ENCODE peak calls at places on chromosomes 3 and 15, in five cellular contexts. F, S, H, C and G are unnamed samples.

GRCh38 chr15:98599911-98600685 is 48.2 kb upstream of the IGF1R start:
- DNase-seq in F (peak; percentile 55), S (peak; percentile 65), H (no peak), C (no peak), G (peak; percentile 59)

GRCh38 chr15:58179741-58180381 is 41.7 kb downstream of the AQP9 start:
- DNase-seq in F (no peak), S (peak; percentile 77), H (no peak), C (peak; percentile 6), G (no peak)

GRCh38 chr15:66862878-66863335 is 160.9 kb downstream of the SMAD6 start:
- DNase-seq in F (peak; percentile 82), S (peak; percentile 89), H (peak; percentile 92), C (peak; percentile 88), G (peak; percentile 95)

GRCh38 chr3:55676643-55677042 is 189.5 kb upstream of the WNT5A start:
- DNase-seq in F (no peak), S (no peak), H (no peak), C (no peak), G (no peak)

GRCh38 chr3:196080997-196081833 is 675 bp downstream of the TFRC start:
- DNase-seq in F (peak; percentile 84), S (peak; percentile 46), H (peak; percentile 32), C (peak; percentile 49), G (peak; percentile 86)

GRCh38 chr3:99646107-99646435 is 7.7 kb downstream of the COL8A1 start:
- DNase-seq in F (no peak), S (peak; percentile 51), H (no peak), C (no peak), G (no peak)

GRCh38 chr3:113660458-113660857 is 36.0 kb downstream of the USF3 start:
- DNase-seq in F (no peak), S (no peak), H (no peak), C (no peak), G (no peak)

GRCh38 chr3:133271491-133271890 is 128.4 kb upstream of the BFSP2 start:
- DNase-seq in F (no peak), S (peak; percentile 44), H (no peak), C (no peak), G (no peak)

GRCh38 chr15:63045438-63046278 is 3.1 kb downstream of the TPM1 start:
- DNase-seq in F (no peak), S (peak; percentile 46), H (no peak), C (no peak), G (no peak)

GRCh38 chr3:59424268-59425010 is 374.6 kb upstream of the CFAP20DC start:
- DNase-seq in F (no peak), S (peak; percentile 81), H (no peak), C (no peak), G (no peak)

GRCh38 chr3:64612082-64612860 is 75.5 kb downstream of the ADAMTS9 start:
- DNase-seq in F (no peak), S (peak; percentile 65), H (no peak), C (no peak), G (no peak)

GRCh38 chr3:42053476-42053875 is 37.7 kb upstream of the TRAK1 start:
- DNase-seq in F (no peak), S (no peak), H (no peak), C (no peak), G (no peak)

GRCh38 chr3:31831526-31832034 is 149.5 kb downstream of the OSBPL10 start:
- DNase-seq in F (no peak), S (no peak), H (no peak), C (no peak), G (no peak)

DNA sequence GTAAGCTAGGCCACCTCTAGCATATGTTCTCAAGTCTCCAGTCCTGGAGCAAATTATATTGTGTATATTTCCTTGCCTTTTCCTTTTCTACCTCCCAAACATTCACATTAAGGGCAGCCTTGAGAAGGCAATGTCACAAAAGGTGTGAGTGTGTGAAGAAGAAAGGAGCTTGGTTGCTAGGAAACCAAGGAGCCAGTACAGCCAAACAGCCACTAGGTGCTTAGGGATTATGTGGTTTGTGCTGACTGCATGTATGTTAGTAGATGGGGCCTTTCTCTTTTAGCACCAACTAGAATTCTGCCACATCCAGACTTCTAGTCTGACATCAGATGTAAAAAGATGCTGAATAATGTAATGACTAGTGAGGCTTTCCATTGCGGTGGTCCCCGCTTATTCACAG is 118.8 kb upstream of the DAZL start:
- DNase-seq in F (no peak), S (peak; percentile 68), H (no peak), C (peak; percentile 4), G (no peak)
- TF ChIP-seq CTCF in F (no peak), S (peak; percentile 50), H (peak; percentile 40), C (no peak), G (no peak)

DNA sequence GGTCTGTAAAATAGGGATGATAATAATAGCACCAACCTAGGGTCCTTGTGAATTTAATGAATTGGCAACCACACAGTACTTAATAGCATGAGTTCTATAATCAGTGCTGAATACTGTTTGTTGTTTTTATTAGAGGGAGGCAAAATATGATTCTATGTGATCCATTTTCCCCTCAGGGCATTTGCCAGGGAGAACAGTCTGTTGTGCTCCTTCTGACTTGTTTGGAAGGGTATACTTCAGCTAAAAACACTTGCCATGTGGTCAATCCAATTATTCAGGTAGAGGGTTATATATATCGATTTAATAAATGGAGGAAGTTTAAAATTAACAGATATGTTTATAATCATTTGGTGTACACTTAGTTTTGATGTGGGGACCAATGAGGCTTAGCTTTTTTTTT is 305.3 kb downstream of the CHST2 start:
- DNase-seq in F (no peak), S (no peak), H (no peak), C (no peak), G (no peak)
- TF ChIP-seq CTCF in F (no peak), S (no peak), H (no peak), C (no peak), G (no peak)

GRCh38 chr3:28727321-28727720 is 378.7 kb upstream of the AZI2 start:
- DNase-seq in F (no peak), S (no peak), H (no peak), C (no peak), G (no peak)

GRCh38 chr3:28726840-28727239 is 378.2 kb upstream of the AZI2 start:
- DNase-seq in F (peak; percentile 53), S (peak; percentile 48), H (peak; percentile 24), C (peak; percentile 72), G (no peak)
- TF ChIP-seq CTCF in F (peak; percentile 49), S (peak; percentile 60), H (peak; percentile 64), C (peak; percentile 68), G (peak; percentile 46)

DNA sequence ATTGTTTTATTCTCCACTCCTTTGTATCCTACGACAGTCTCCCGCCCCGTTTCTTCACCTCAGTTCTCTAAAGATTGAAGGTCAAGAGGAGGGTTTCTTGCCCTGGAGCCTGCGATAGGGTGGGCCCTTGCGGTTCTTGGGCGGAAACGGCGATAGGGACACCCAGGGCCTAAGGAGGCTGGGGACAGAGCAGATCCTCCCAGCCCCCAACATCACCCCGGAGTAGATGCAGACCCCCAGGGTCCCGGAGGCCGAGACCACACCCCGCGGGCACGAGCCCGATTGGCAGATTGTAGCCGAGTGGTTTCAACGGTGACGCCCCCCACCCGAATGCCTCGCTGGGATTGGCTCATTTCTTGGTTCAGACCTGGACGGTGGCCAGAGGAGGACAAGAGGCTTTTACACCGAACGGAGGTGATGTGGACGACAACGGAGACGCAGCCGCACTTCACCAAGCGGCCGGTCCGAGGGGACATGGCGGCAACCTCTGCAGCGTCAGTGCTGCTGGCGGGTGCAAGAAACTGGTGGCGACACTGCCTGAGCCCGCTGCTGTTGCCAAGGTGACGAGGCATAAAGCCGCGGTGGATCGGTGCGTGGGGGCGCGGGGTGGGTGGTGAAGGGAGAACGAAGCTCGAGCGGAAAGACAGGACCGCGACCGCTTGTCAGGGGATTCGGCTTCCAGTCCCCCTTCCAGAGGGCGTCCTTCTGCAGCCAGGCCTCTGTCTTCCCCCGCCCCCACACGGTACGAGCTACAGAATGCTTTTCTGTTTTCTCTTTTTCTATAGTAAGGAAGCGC is 19.0 kb upstream of the MCF2L2 start:
- DNase-seq in F (peak; percentile 88), S (peak; percentile 86), H (peak; percentile 95), C (peak; percentile 90), G (peak; percentile 93)
- TF ChIP-seq CTCF in F (no peak), S (no peak), H (peak; percentile 27), C (no peak), G (no peak)

DNA sequence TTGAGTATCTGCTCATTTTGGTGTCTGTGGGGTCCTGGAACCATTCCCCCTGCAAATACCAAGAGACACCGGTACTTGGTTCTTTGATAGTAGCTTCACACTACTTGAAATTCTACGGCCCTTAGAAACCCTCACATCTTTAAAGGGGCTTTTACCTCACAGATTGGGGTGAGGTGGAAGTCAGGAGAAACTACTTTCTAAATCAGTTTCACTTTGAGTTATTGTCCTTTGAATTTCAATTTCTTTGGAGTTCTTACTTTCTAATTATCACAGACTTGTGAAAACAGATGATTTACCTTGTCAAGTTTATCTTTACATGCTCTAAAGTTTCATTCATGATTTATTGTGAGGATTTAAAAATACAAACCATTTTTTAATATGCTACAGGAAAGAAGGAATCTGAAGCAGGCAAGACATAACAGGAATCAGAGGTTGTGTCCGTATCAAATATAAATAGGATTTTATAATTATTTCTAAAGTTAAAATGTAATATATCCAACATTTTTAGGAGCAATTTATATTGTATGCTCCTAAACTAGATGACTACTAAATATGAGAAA is 98.9 kb downstream of the NEDD4 start:
- DNase-seq in F (no peak), S (no peak), H (no peak), C (no peak), G (no peak)
- TF ChIP-seq CTCF in F (no peak), S (no peak), H (no peak), C (no peak), G (no peak)

DNA sequence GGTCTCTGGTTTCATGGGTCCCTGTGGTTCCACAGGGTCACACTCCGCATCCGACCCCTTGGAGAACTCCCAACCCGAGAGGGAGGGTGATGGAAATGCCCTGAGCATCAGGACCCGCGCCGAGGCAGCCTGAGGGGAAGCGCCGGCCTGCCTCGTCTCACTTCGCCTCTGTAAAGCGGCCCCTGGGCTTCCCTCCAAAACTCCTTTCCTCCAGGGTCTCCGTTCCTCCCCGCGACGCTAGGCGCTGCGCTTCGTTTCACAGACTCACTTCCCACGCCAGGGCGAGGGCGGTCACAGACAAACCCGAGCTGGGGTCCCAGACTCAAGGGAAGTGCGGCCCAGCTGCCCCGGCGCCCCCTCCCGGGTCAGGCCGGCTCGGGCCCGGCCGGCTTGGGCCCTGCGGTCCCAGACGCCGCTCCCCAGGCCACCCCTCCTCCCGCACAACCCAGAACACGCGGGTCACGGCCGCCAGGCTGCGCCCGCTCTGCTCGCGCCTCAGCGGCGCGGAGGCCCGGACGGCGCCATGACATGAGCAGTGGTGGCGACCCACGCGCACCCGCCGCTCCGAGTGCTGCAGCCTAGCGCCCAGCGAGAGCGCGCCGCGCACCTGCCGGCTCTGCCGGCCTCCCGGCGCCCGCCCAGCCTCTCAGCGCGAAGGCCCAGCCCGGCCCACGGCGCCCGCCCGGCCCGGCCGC is 619 bp downstream of the NUP210 start:
- DNase-seq in F (peak; percentile 77), S (no peak), H (peak; percentile 26), C (peak; percentile 30), G (no peak)
- TF ChIP-seq CTCF in F (no peak), S (no peak), H (no peak), C (no peak), G (no peak)

GRCh38 chr3:16550676-16551341 is 37.3 kb upstream of the RFTN1 start:
- DNase-seq in F (no peak), S (peak; percentile 94), H (peak; percentile 79), C (peak; percentile 85), G (peak; percentile 90)
- TF ChIP-seq CTCF in F (peak; percentile 92), S (peak; percentile 81), H (peak; percentile 95), C (peak; percentile 68), G (peak; percentile 90)